ENCODE peak calls at places on chromosomes 4 and X, in ten cellular contexts. L is activated T-helper 1 cell treated with anti-CD3 and anti-CD28 coated beads, Interleukin-2, amount 50 U/mL, for 16 hours; I is stimulated activated CD8-positive, alpha-beta memory T cell treated with anti-CD3 and anti-CD28 coated beads, Interleukin-4, amount 100 ng/mL, for 24 hours; R is mesothelial cell of epicardium; K is PC-3; N is activated CD4-positive, alpha-beta T cell treated with anti-CD3 and anti-CD28 coated beads, Interleukin-2, amount 10 ng/mL, durations not matched to agents 24 days and 14 days; V is CD4-positive, CD25-positive, alpha-beta regulatory T cell; H is CD8-positive, alpha-beta T cell; E is aorta; T is NAMALWA. P is an unnamed sample.

GRCh38 chr4:143399113-143399949 is 62.7 kb downstream of the GAB1 start:
- DNase-seq in I (no peak), K (peak; percentile 75), E (no peak), H (no peak), R (no peak), V (peak; percentile 46), L (no peak), T (peak; percentile 88), N (peak; percentile 70), P (peak; percentile 73)

GRCh38 chr4:47736555-47736954 is 101.3 kb downstream of the CORIN start:
- DNase-seq in E (no peak), V (no peak), T (no peak), I (no peak), K (no peak), N (no peak), H (no peak), R (no peak), L (no peak), P (no peak)

GRCh38 chr4:76977113-76977512 is 27.6 kb downstream of the SEPTIN11 start:
- DNase-seq in I (no peak), E (no peak), T (no peak), V (no peak), K (no peak), L (no peak), H (no peak), R (no peak), N (no peak), P (no peak)

GRCh38 chr4:93617596-93617995 is 211.0 kb upstream of the ATOH1 start:
- DNase-seq in R (no peak), H (no peak), L (no peak), K (no peak), T (no peak), V (no peak), E (no peak), N (no peak), I (no peak), P (no peak)

GRCh38 chr4:61827907-61828328 is 627.8 kb downstream of the ADGRL3 start:
- DNase-seq in K (no peak), N (no peak), R (no peak), T (no peak), H (no peak), E (no peak), L (no peak), I (no peak), V (no peak), P (no peak)

GRCh38 chrX:104523858-104524257 is 42.1 kb upstream of the IL1RAPL2 start:
- DNase-seq in I (no peak), R (no peak), T (no peak), K (no peak), E (no peak), N (no peak), V (no peak), L (no peak), H (no peak), P (no peak)

GRCh38 chr4:143335979-143336827 is 473 bp upstream of the GAB1 start:
- DNase-seq in I (peak; percentile 13), E (peak; percentile 96), L (no peak), K (peak; percentile 74), T (peak; percentile 61), H (no peak), V (peak; percentile 5), R (peak; percentile 62), N (peak; percentile 76), P (no peak)

GRCh38 chrX:133018229-133018628 is 59.8 kb upstream of the HS6ST2 start:
- DNase-seq in N (no peak), R (no peak), I (no peak), K (no peak), V (no peak), T (no peak), H (no peak), E (no peak), L (no peak), P (no peak)

GRCh38 chrX:5708209-5708608 is 520.5 kb downstream of the NLGN4X start:
- DNase-seq in T (no peak), I (no peak), E (no peak), K (no peak), H (no peak), L (no peak), V (no peak), R (no peak), N (no peak), P (no peak)